ENCODE peak calls at places on chromosome 9, in five cellular contexts. One of them, this sample, is unnamed. For H3K9me2, the result is how much of the 10 kb centered on the place peaks cover.

GRCh38 chr9:25678846-25679360 is 659 bp upstream of the TUSC1 start:
- DNase-seq in hepatocyte: no peak
- DNase-seq in PC-9: no peak
- DNase-seq in OCI-LY7: no peak
- DNase-seq in GM23338: no peak
- DNase-seq in this sample: peak

GRCh38 chr9:12494411-12494810 is 198.8 kb upstream of the TYRP1 start:
- DNase-seq in PC-9: no peak
- DNase-seq in GM23338: no peak
- DNase-seq in hepatocyte: no peak
- DNase-seq in OCI-LY7: no peak
- DNase-seq in this sample: no peak

GRCh38 chr9:134624827-134625181 is 16.8 kb upstream of the COL5A1 start:
- DNase-seq in OCI-LY7: no peak
- DNase-seq in hepatocyte: no peak
- DNase-seq in PC-9: peak
- DNase-seq in GM23338: no peak
- DNase-seq in this sample: peak

GRCh38 chr9:76592105-76593010 is 133.4 kb downstream of the GCNT1 start:
- DNase-seq in hepatocyte: no peak
- DNase-seq in PC-9: no peak
- DNase-seq in OCI-LY7: no peak
- DNase-seq in GM23338: peak
- DNase-seq in this sample: peak

GRCh38 chr9:128275198-128276007 is at the start of gene GOLGA2:
- DNase-seq in OCI-LY7: no peak
- DNase-seq in hepatocyte: peak
- DNase-seq in PC-9: no peak
- DNase-seq in GM23338: peak
- DNase-seq in this sample: peak

GRCh38 chr9:124145903-124146575 is 111.7 kb upstream of the NEK6 start:
- DNase-seq in hepatocyte: no peak
- DNase-seq in OCI-LY7: no peak
- DNase-seq in PC-9: no peak
- DNase-seq in GM23338: no peak
- DNase-seq in this sample: no peak

GRCh38 chr9:3758816-3759576 is 233.2 kb upstream of the RFX3 start:
- DNase-seq in PC-9: no peak
- DNase-seq in OCI-LY7: no peak
- DNase-seq in hepatocyte: no peak
- DNase-seq in GM23338: no peak
- DNase-seq in this sample: no peak

GRCh38 chr9:127053908-127054307 is 68.5 kb downstream of the ANGPTL2 start:
- DNase-seq in GM23338: no peak
- DNase-seq in OCI-LY7: no peak
- DNase-seq in PC-9: no peak
- DNase-seq in hepatocyte: no peak
- DNase-seq in this sample: no peak

GRCh38 chr9:77460938-77461337 is 187.2 kb downstream of the GNA14 start:
- DNase-seq in GM23338: no peak
- DNase-seq in OCI-LY7: no peak
- DNase-seq in PC-9: no peak
- DNase-seq in hepatocyte: no peak
- DNase-seq in this sample: no peak

GRCh38 chr9:114552716-114553115 is 34.9 kb upstream of the ATP6V1G1 start:
- DNase-seq in PC-9: no peak
- DNase-seq in OCI-LY7: no peak
- DNase-seq in GM23338: no peak
- DNase-seq in hepatocyte: no peak
- DNase-seq in this sample: peak

GRCh38 chr9:9142001-9142400 is 1342.4 kb upstream of the DMAC1 start:
- DNase-seq in hepatocyte: no peak
- DNase-seq in OCI-LY7: no peak
- DNase-seq in PC-9: no peak
- DNase-seq in GM23338: peak
- DNase-seq in this sample: no peak

GRCh38 chr9:110197330-110198187 is 10.4 kb downstream of the C9orf152 start:
- DNase-seq in GM23338: peak
- DNase-seq in OCI-LY7: no peak
- DNase-seq in PC-9: no peak
- DNase-seq in hepatocyte: no peak
- DNase-seq in this sample: no peak

GRCh38 chr9:89683626-89684025 is 78.8 kb downstream of the GADD45G start:
- DNase-seq in PC-9: no peak
- DNase-seq in hepatocyte: no peak
- DNase-seq in OCI-LY7: no peak
- DNase-seq in GM23338: no peak
- DNase-seq in this sample: no peak

GRCh38 chr9:89686134-89686533 is 81.3 kb downstream of the GADD45G start:
- DNase-seq in GM23338: no peak
- DNase-seq in OCI-LY7: no peak
- DNase-seq in hepatocyte: peak
- DNase-seq in PC-9: peak
- DNase-seq in this sample: no peak

GRCh38 chr9:89685698-89686097 is 80.9 kb downstream of the GADD45G start:
- DNase-seq in OCI-LY7: no peak
- DNase-seq in PC-9: no peak
- DNase-seq in hepatocyte: no peak
- DNase-seq in GM23338: no peak
- DNase-seq in this sample: no peak

GRCh38 chr9:89684912-89685636 is 80.3 kb downstream of the GADD45G start:
- DNase-seq in PC-9: no peak
- DNase-seq in GM23338: no peak
- DNase-seq in hepatocyte: no peak
- DNase-seq in OCI-LY7: no peak
- DNase-seq in this sample: no peak

GRCh38 chr9:89684218-89684617 is 79.4 kb downstream of the GADD45G start:
- DNase-seq in PC-9: no peak
- DNase-seq in GM23338: no peak
- DNase-seq in OCI-LY7: no peak
- DNase-seq in hepatocyte: no peak
- DNase-seq in this sample: no peak
- H3K4me2 ChIP-seq in PC-9: no peak
- H3K4me2 ChIP-seq in GM23338: no peak
- H3K4me2 ChIP-seq in OCI-LY7: no peak
- H3K4me2 ChIP-seq in hepatocyte: no peak
- H3K4me2 ChIP-seq in this sample: no peak

GRCh38 chr9:111348821-111349271 is 18.8 kb upstream of the OR2K2 start:
- DNase-seq in hepatocyte: peak
- DNase-seq in PC-9: no peak
- DNase-seq in GM23338: no peak
- DNase-seq in OCI-LY7: no peak
- DNase-seq in this sample: no peak

GRCh38 chr9:111349766-111350165 is 19.7 kb upstream of the OR2K2 start:
- DNase-seq in GM23338: no peak
- DNase-seq in PC-9: no peak
- DNase-seq in OCI-LY7: no peak
- DNase-seq in hepatocyte: peak
- DNase-seq in this sample: no peak

GRCh38 chr9:111352545-111352944 is 22.5 kb upstream of the OR2K2 start:
- DNase-seq in PC-9: no peak
- DNase-seq in OCI-LY7: no peak
- DNase-seq in hepatocyte: no peak
- DNase-seq in GM23338: no peak
- DNase-seq in this sample: no peak

DNA sequence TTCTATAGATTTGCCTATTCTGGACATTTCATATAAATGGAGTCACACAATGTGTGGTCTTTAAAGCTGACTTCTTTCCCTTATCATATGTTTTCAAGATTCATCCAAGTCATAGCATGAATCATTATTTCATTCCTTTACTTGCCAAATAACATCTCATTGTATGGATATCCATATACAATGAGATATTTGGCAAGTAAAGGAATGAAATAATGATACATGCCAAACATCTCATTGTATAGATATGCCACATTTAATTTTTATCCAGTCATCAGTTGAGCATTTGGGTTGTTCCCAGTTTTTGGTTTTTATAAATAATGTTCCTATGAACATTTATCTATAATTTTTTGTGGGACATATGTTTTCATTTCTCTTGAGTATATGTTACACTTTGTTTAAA is 20.5 kb upstream of the OR2K2 start:
- DNase-seq in GM23338: no peak
- DNase-seq in OCI-LY7: no peak
- DNase-seq in PC-9: no peak
- DNase-seq in hepatocyte: no peak
- DNase-seq in this sample: no peak
- H3K9me2 ChIP-seq in GM23338: under half
- H3K9me2 ChIP-seq in OCI-LY7: under half
- H3K9me2 ChIP-seq in PC-9: under half
- H3K9me2 ChIP-seq in hepatocyte: under half
- H3K9me2 ChIP-seq in this sample: under half

GRCh38 chr9:121960665-121961064 is 132.4 kb downstream of the TTLL11 start:
- DNase-seq in GM23338: no peak
- DNase-seq in PC-9: no peak
- DNase-seq in hepatocyte: no peak
- DNase-seq in OCI-LY7: no peak
- DNase-seq in this sample: no peak
- H3K4me2 ChIP-seq in GM23338: no peak
- H3K4me2 ChIP-seq in PC-9: no peak
- H3K4me2 ChIP-seq in hepatocyte: no peak
- H3K4me2 ChIP-seq in OCI-LY7: no peak
- H3K4me2 ChIP-seq in this sample: no peak

GRCh38 chr9:116218399-116218798 is 64.8 kb downstream of the PAPPA start:
- DNase-seq in PC-9: no peak
- DNase-seq in OCI-LY7: no peak
- DNase-seq in GM23338: no peak
- DNase-seq in hepatocyte: no peak
- DNase-seq in this sample: no peak
- H3K9me2 ChIP-seq in PC-9: under half
- H3K9me2 ChIP-seq in OCI-LY7: under half
- H3K9me2 ChIP-seq in GM23338: under half
- H3K9me2 ChIP-seq in hepatocyte: under half
- H3K9me2 ChIP-seq in this sample: under half